ENCODE peak calls at places on chromosomes 2 and 18, in seven cellular contexts. I is HTR-8/SVneo, O is HS-5, R is psoas muscle, X is anterior cingulate cortex, M is SK-N-MC, P is posterior cingulate gyrus. J is an unnamed sample.

GRCh38 chr2:224918626-224919471 is 123.4 kb downstream of the DOCK10 start:
- DNase-seq in R (no peak), P (no peak), X (no peak), O (no peak), M (no peak), I (no peak), J (no peak)

GRCh38 chr2:98188351-98189046 is 101.5 kb downstream of the VWA3B start:
- DNase-seq in O (no peak), M (no peak), X (no peak), P (no peak), I (no peak), R (no peak), J (no peak)

GRCh38 chr2:190318931-190319556 is 582 bp downstream of the HIBCH start:
- DNase-seq in R (peak), I (peak), P (no peak), X (no peak), M (no peak), O (no peak), J (no peak)

GRCh38 chr18:23761941-23762340 is 72.7 kb downstream of the LAMA3 start:
- DNase-seq in R (no peak), M (no peak), I (no peak), X (no peak), O (no peak), P (no peak), J (no peak)

GRCh38 chr2:37809525-37809924 is 115.6 kb upstream of the RMDN2 start:
- DNase-seq in O (no peak), M (peak), R (no peak), P (no peak), X (no peak), I (peak), J (peak)

GRCh38 chr18:46393230-46393629 is 263.8 kb downstream of the LOXHD1 start:
- DNase-seq in X (no peak), M (no peak), R (no peak), O (no peak), I (no peak), P (no peak), J (no peak)

GRCh38 chr18:74496508-74497307 is 545 bp downstream of the CNDP2 start:
- DNase-seq in X (peak), M (no peak), P (peak), R (peak), I (peak), O (peak), J (no peak)

GRCh38 chr2:14475994-14476393 is 156.5 kb upstream of the LRATD1 start:
- DNase-seq in X (no peak), P (no peak), I (no peak), O (no peak), R (no peak), M (no peak), J (no peak)

GRCh38 chr2:119367472-119368099 is 809 bp downstream of the DBI start:
- DNase-seq in I (peak), R (peak), O (no peak), P (peak), M (no peak), X (peak), J (no peak)

J was measured in amniotic stem cell.